ENCODE peak calls at places on chromosomes 4 and X, in five cellular contexts. One of them, this sample, is unnamed.

GRCh38 chrX:71871367-71871766 is 39.3 kb upstream of the NHSL2 start:
- DNase-seq in A549: no peak
- DNase-seq in stomach: peak
- DNase-seq in tibial nerve: no peak
- DNase-seq in upper lobe of left lung: no peak
- DNase-seq in this sample: no peak

GRCh38 chr4:185513489-185514181 is 21.7 kb downstream of the PDLIM3 start:
- DNase-seq in tibial nerve: no peak
- DNase-seq in A549: no peak
- DNase-seq in stomach: no peak
- DNase-seq in upper lobe of left lung: no peak
- DNase-seq in this sample: no peak

GRCh38 chr4:8238515-8239053 is 31.0 kb upstream of the HTRA3 start:
- DNase-seq in tibial nerve: no peak
- DNase-seq in A549: peak
- DNase-seq in stomach: no peak
- DNase-seq in upper lobe of left lung: no peak
- DNase-seq in this sample: peak

GRCh38 chr4:6826781-6827508 is 44.4 kb downstream of the KIAA0232 start:
- DNase-seq in tibial nerve: no peak
- DNase-seq in upper lobe of left lung: no peak
- DNase-seq in A549: no peak
- DNase-seq in stomach: no peak
- DNase-seq in this sample: no peak

GRCh38 chr4:100359433-100359832 is 158.4 kb downstream of the EMCN start:
- DNase-seq in stomach: no peak
- DNase-seq in A549: no peak
- DNase-seq in upper lobe of left lung: no peak
- DNase-seq in tibial nerve: no peak
- DNase-seq in this sample: no peak

GRCh38 chrX:106897259-106897658 is 5.9 kb downstream of the RIPPLY1 start:
- DNase-seq in tibial nerve: no peak
- DNase-seq in A549: peak
- DNase-seq in upper lobe of left lung: no peak
- DNase-seq in stomach: no peak
- DNase-seq in this sample: no peak

GRCh38 chr4:3367866-3368265 is 73.9 kb upstream of the HGFAC start:
- DNase-seq in upper lobe of left lung: no peak
- DNase-seq in tibial nerve: no peak
- DNase-seq in stomach: no peak
- DNase-seq in A549: no peak
- DNase-seq in this sample: peak

GRCh38 chrX:114717921-114718320 is 134.0 kb downstream of the HTR2C start:
- DNase-seq in A549: peak
- DNase-seq in tibial nerve: no peak
- DNase-seq in upper lobe of left lung: no peak
- DNase-seq in stomach: no peak
- DNase-seq in this sample: no peak

GRCh38 chr4:138868562-138868961 is 147.0 kb upstream of the NOCT start:
- DNase-seq in upper lobe of left lung: no peak
- DNase-seq in tibial nerve: no peak
- DNase-seq in stomach: no peak
- DNase-seq in A549: no peak
- DNase-seq in this sample: no peak

GRCh38 chr4:6216588-6216987 is 16.2 kb upstream of the JAKMIP1 start:
- DNase-seq in tibial nerve: no peak
- DNase-seq in stomach: no peak
- DNase-seq in upper lobe of left lung: no peak
- DNase-seq in A549: no peak
- DNase-seq in this sample: no peak

GRCh38 chr4:6453688-6453990 is 18.8 kb downstream of the PPP2R2C start:
- DNase-seq in stomach: no peak
- DNase-seq in tibial nerve: no peak
- DNase-seq in upper lobe of left lung: no peak
- DNase-seq in A549: no peak
- DNase-seq in this sample: no peak

GRCh38 chr4:55087930-55088293 is 37.5 kb downstream of the KDR start:
- DNase-seq in upper lobe of left lung: no peak
- DNase-seq in tibial nerve: no peak
- DNase-seq in A549: no peak
- DNase-seq in stomach: no peak
- DNase-seq in this sample: no peak

GRCh38 chr4:135508006-135508714 is 1306.6 kb upstream of the PABPC4L start:
- DNase-seq in upper lobe of left lung: no peak
- DNase-seq in tibial nerve: no peak
- DNase-seq in stomach: no peak
- DNase-seq in A549: peak
- DNase-seq in this sample: no peak

GRCh38 chr4:56259595-56259994 is 127.7 kb downstream of the AASDH start:
- DNase-seq in tibial nerve: no peak
- DNase-seq in upper lobe of left lung: no peak
- DNase-seq in A549: no peak
- DNase-seq in stomach: no peak
- DNase-seq in this sample: no peak

GRCh38 chr4:6192245-6192644 is 8.1 kb downstream of the JAKMIP1 start:
- DNase-seq in upper lobe of left lung: no peak
- DNase-seq in A549: no peak
- DNase-seq in tibial nerve: no peak
- DNase-seq in stomach: no peak
- DNase-seq in this sample: no peak

GRCh38 chrX:140274761-140275525 is 229.9 kb downstream of the SOX3 start:
- DNase-seq in A549: no peak
- DNase-seq in upper lobe of left lung: no peak
- DNase-seq in stomach: no peak
- DNase-seq in tibial nerve: no peak
- DNase-seq in this sample: peak

GRCh38 chr4:152081024-152081423 is 320.2 kb upstream of the GATB start:
- DNase-seq in upper lobe of left lung: no peak
- DNase-seq in A549: no peak
- DNase-seq in stomach: no peak
- DNase-seq in tibial nerve: no peak
- DNase-seq in this sample: no peak

GRCh38 chrX:131816551-131817136 is 206.5 kb upstream of the STK26 start:
- DNase-seq in stomach: peak
- DNase-seq in A549: peak
- DNase-seq in upper lobe of left lung: peak
- DNase-seq in tibial nerve: no peak
- DNase-seq in this sample: no peak

DNA sequence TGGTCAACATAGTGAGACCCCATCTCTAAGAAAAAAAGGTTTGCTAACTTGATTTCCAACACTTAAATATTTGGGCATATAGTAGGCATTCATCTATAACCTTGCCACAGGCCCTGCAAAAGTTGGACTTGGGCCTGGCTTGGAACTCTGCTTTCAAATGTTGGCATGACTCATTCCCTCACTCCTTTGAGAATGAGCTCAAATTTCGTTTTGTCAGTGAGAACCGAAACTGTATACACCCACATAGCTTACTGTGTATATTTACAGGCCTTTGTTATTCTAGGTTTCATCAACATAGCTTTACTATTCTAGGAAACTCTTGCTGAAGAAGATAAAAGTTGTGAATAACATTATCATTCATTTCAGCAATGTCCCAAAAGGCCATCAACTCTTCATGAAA is 88.7 kb upstream of the ELOVL6 start:
- DNase-seq in stomach: no peak
- DNase-seq in A549: peak
- DNase-seq in upper lobe of left lung: no peak
- DNase-seq in tibial nerve: no peak
- DNase-seq in this sample: no peak
- TF ChIP-seq EP300 in stomach: no peak
- TF ChIP-seq EP300 in A549: no peak
- TF ChIP-seq EP300 in upper lobe of left lung: no peak
- TF ChIP-seq EP300 in tibial nerve: no peak
- TF ChIP-seq EP300 in this sample: no peak

GRCh38 chrX:133655914-133656265 is 240.6 kb upstream of the GPC4 start:
- DNase-seq in tibial nerve: no peak
- DNase-seq in upper lobe of left lung: no peak
- DNase-seq in A549: no peak
- DNase-seq in stomach: no peak
- DNase-seq in this sample: no peak
- TF ChIP-seq EP300 in tibial nerve: no peak
- TF ChIP-seq EP300 in upper lobe of left lung: no peak
- TF ChIP-seq EP300 in A549: no peak
- TF ChIP-seq EP300 in stomach: no peak
- TF ChIP-seq EP300 in this sample: no peak

DNA sequence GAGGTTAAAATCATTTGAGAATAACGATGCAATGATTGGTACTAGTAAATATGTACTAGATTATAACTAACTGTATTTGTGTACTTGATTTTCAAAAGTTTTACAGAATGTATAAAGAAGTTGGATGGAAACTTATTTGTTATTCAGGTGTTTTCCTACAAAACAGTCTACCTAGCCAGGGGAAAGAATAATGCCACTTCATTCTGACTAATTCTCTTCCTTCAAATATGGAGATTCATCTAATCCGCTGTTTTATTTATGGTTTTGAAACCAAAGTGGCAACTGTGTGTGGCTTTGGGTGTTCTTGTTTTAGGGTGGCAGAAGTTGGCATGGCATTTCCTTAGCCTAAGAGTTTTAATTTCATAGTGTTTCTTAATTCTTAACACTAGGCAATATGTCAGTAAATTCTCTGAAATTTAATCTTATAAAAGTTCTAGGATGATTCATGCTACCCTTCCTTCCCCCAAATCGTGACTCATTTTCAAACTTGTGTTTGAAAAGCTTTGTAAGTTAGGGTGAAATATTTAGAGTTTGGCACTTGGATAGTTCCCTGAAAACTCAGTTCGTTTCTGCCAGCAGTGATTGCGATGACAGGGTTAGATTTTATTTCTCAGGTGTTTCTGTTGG is 62.6 kb downstream of the DCLK2 start:
- DNase-seq in A549: peak
- DNase-seq in upper lobe of left lung: no peak
- DNase-seq in stomach: no peak
- DNase-seq in tibial nerve: no peak
- DNase-seq in this sample: no peak
- TF ChIP-seq EP300 in A549: no peak
- TF ChIP-seq EP300 in upper lobe of left lung: no peak
- TF ChIP-seq EP300 in stomach: no peak
- TF ChIP-seq EP300 in tibial nerve: no peak
- TF ChIP-seq EP300 in this sample: no peak

GRCh38 chrX:57647020-57647419 is 33.0 kb downstream of the NLRP2B start:
- DNase-seq in upper lobe of left lung: no peak
- DNase-seq in tibial nerve: no peak
- DNase-seq in A549: no peak
- DNase-seq in stomach: no peak
- DNase-seq in this sample: no peak

GRCh38 chrX:57643698-57644097 is 36.4 kb downstream of the NLRP2B start:
- DNase-seq in tibial nerve: no peak
- DNase-seq in stomach: no peak
- DNase-seq in upper lobe of left lung: no peak
- DNase-seq in A549: peak
- DNase-seq in this sample: no peak

GRCh38 chrX:57640674-57641016 is 39.4 kb downstream of the NLRP2B start:
- DNase-seq in tibial nerve: no peak
- DNase-seq in stomach: no peak
- DNase-seq in upper lobe of left lung: no peak
- DNase-seq in A549: peak
- DNase-seq in this sample: no peak

DNA sequence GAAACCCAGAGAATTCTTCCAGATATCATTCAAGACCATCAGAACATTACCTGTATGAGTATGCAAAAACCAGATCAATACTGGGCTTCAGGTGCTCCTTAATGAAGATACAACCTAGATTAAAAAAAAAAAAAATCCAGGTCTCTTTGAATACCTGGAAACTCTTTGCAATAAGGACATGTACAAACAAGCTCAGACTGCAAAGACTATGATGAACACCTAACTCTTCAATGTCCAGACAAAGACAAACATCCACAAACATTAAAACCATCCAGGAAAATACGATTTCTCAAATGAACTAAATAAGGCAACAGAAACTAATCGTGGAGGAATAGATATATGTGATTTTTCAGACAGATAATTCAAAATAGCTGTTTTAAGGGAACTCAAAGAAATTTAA is 38.7 kb downstream of the NLRP2B start:
- DNase-seq in stomach: no peak
- DNase-seq in A549: no peak
- DNase-seq in upper lobe of left lung: no peak
- DNase-seq in tibial nerve: no peak
- DNase-seq in this sample: no peak
- TF ChIP-seq EP300 in stomach: no peak
- TF ChIP-seq EP300 in A549: no peak
- TF ChIP-seq EP300 in upper lobe of left lung: no peak
- TF ChIP-seq EP300 in tibial nerve: no peak
- TF ChIP-seq EP300 in this sample: no peak

DNA sequence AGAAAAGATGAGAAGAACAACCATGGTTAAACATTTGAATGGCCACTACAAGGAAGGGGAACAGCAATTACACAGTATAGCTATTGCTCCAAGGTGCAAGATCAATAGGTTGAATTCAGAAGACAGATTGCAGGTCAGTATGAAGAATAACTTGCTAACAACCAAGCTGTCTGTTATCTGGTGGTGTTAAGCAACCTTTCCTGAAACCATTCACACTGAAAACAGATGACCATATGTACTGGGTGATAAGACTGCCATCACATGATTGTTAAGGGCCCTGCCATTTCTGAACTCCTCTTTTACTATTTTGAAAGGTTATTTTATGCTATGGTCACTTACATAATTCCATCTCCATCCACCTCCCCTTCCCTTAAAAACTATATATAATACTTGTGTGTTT is 6.8 kb downstream of the GABRA3 start:
- DNase-seq in stomach: no peak
- DNase-seq in A549: no peak
- DNase-seq in upper lobe of left lung: no peak
- DNase-seq in tibial nerve: no peak
- DNase-seq in this sample: no peak
- TF ChIP-seq EP300 in stomach: no peak
- TF ChIP-seq EP300 in A549: no peak
- TF ChIP-seq EP300 in upper lobe of left lung: no peak
- TF ChIP-seq EP300 in tibial nerve: no peak
- TF ChIP-seq EP300 in this sample: no peak

DNA sequence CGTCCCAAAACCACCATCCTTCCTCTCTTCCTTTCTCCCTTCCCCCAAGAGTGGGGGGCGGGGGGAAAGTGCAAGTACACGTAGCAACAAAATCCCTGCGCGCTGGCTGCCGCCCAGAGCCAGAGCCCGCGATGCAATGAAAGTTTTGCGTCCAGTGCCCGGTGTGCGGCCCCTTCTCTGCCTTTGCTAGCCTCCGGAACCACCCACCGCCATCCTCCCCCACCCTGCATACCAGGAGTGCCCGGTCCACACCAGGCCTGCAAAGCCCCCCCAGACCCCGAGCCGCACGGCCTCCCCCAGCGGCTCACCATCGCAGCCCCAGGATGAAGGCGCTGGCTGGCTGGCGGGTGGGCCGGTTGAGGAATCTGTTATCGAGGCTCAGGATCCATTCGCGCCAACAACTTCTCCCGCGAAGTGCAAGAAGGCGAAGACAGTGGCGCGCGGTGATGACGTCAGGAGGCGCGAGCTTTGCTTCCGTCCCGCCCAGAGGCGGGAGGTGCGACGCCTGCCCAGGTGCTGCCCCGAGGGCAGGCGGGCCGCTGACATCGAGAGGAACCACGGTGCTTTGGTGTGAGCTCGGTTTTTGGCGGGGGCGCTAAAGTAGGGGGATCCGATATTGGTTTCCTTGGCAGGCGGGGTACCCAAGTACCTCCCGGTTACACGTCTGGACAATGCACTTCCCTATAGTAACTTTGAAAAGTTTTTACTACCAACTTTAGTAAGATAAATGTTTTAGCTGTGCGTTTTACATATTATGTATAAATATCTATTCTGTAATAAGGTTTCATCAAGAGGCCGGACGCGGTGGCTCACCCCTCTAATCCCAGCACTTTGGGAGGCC is at the start of gene RFC1:
- DNase-seq in stomach: peak
- DNase-seq in tibial nerve: peak
- DNase-seq in upper lobe of left lung: peak
- DNase-seq in A549: peak
- DNase-seq in this sample: peak
- TF ChIP-seq EP300 in stomach: no peak
- TF ChIP-seq EP300 in tibial nerve: peak
- TF ChIP-seq EP300 in upper lobe of left lung: peak
- TF ChIP-seq EP300 in A549: no peak
- TF ChIP-seq EP300 in this sample: peak